ENCODE peak calls at places on chromosome 7, in eight cellular contexts. D is stimulated activated CD4-positive, alpha-beta T cell treated with anti-CD3 and anti-CD28 coated beads, Interleukin-12 subunit alpha, Interleukin-12 subunit beta, amount 100 ng/mL, for 4 hours; P is GM20000; N is kidney epithelial cell; G is HEK293T; T is T-helper 2 cell; R is SJSA1; V is NCI-H2081. W is an unnamed sample.

GRCh38 chr7:151853896-151854807 is 22.8 kb downstream of the PRKAG2 start:
- DNase-seq in V (no peak), D (no peak), T (no peak), G (peak), P (no peak), N (no peak), R (no peak), W (no peak)

GRCh38 chr7:154879629-154880028 is 123.3 kb downstream of the PAXIP1 start:
- DNase-seq in G (no peak), T (no peak), P (no peak), V (peak), R (no peak), D (no peak), N (no peak), W (no peak)

GRCh38 chr7:39421661-39422060 is 144.5 kb upstream of the YAE1 start:
- DNase-seq in N (no peak), P (no peak), R (no peak), T (no peak), V (no peak), G (no peak), D (no peak), W (no peak)

GRCh38 chr7:81887098-81887497 is 117.3 kb upstream of the HGF start:
- DNase-seq in T (no peak), D (no peak), G (no peak), P (no peak), V (peak), R (no peak), N (no peak), W (no peak)

GRCh38 chr7:158246960-158247673 is 340.5 kb downstream of the PTPRN2 start:
- DNase-seq in V (no peak), P (no peak), D (no peak), G (no peak), N (no peak), T (no peak), R (peak), W (no peak)

GRCh38 chr7:130908345-130909160 is 174.5 kb upstream of the KLF14 start:
- DNase-seq in P (no peak), G (no peak), T (no peak), D (no peak), N (no peak), V (no peak), R (no peak), W (no peak)

GRCh38 chr7:116782177-116782711 is 80.1 kb upstream of the CAPZA2 start:
- DNase-seq in V (peak), R (no peak), P (no peak), N (no peak), T (no peak), G (peak), D (no peak), W (no peak)

GRCh38 chr7:50706469-50706937 is 76.2 kb downstream of the GRB10 start:
- DNase-seq in D (no peak), R (no peak), N (no peak), V (no peak), P (no peak), G (no peak), T (no peak), W (no peak)

GRCh38 chr7:116075351-116076145 is 45.0 kb upstream of the TFEC start:
- DNase-seq in G (no peak), T (no peak), D (no peak), P (no peak), R (no peak), V (no peak), N (peak), W (no peak)

W was measured in effector CD8-positive, alpha-beta T cell.